ENCODE peak calls at places on chromosomes 16 and 17, in four cellular contexts. One of them, this sample, is unnamed.
A peak's percentile ranks its signal among the peaks of the same experiment; 100 is the strongest.

GRCh38 chr16:31897283-31897682 is 23.7 kb downstream of the ZNF267 start:
- DNase-seq in SK-N-SH: no peak
- DNase-seq in uterus: no peak
- DNase-seq in Peyer's patch: no peak
- DNase-seq in this sample: no peak

GRCh38 chr16:51556694-51557327 is 405.7 kb upstream of the SALL1 start:
- DNase-seq in SK-N-SH: no peak
- DNase-seq in uterus: peak; percentile 76
- DNase-seq in Peyer's patch: no peak
- DNase-seq in this sample: no peak

GRCh38 chr16:57623251-57624043 is 5.0 kb upstream of the ADGRG1 start:
- DNase-seq in SK-N-SH: no peak
- DNase-seq in uterus: peak; percentile 71
- DNase-seq in Peyer's patch: no peak
- DNase-seq in this sample: no peak

GRCh38 chr17:77141846-77142449 is 1.2 kb downstream of the SEC14L1 start:
- DNase-seq in SK-N-SH: no peak
- DNase-seq in uterus: no peak
- DNase-seq in Peyer's patch: no peak
- DNase-seq in this sample: no peak

GRCh38 chr16:74232831-74233465 is 63.7 kb upstream of the PSMD7 start:
- DNase-seq in SK-N-SH: no peak
- DNase-seq in uterus: no peak
- DNase-seq in Peyer's patch: no peak
- DNase-seq in this sample: no peak

GRCh38 chr17:68509151-68510057 is 2.8 kb upstream of the PRKAR1A start:
- DNase-seq in SK-N-SH: no peak
- DNase-seq in uterus: no peak
- DNase-seq in Peyer's patch: peak; percentile 61
- DNase-seq in this sample: peak; percentile 68

GRCh38 chr17:81315885-81316391 is 20.8 kb upstream of the SLC38A10 start:
- DNase-seq in SK-N-SH: no peak
- DNase-seq in uterus: no peak
- DNase-seq in Peyer's patch: no peak
- DNase-seq in this sample: no peak

GRCh38 chr17:54967621-54968258 is 714 bp downstream of the COX11 start:
- DNase-seq in SK-N-SH: peak; percentile 37
- DNase-seq in uterus: no peak
- DNase-seq in Peyer's patch: peak; percentile 51
- DNase-seq in this sample: no peak

GRCh38 chr16:391885-392335 is 5.1 kb upstream of the NME4 start:
- DNase-seq in SK-N-SH: peak; percentile 82
- DNase-seq in uterus: peak; percentile 58
- DNase-seq in Peyer's patch: peak; percentile 75
- DNase-seq in this sample: no peak

GRCh38 chr16:87057291-87057881 is 259.8 kb downstream of the C16orf95 start:
- DNase-seq in SK-N-SH: peak; percentile 56
- DNase-seq in uterus: no peak
- DNase-seq in Peyer's patch: no peak
- DNase-seq in this sample: no peak

GRCh38 chr16:80585764-80586163 is 45.0 kb downstream of the DYNLRB2 start:
- DNase-seq in SK-N-SH: no peak
- DNase-seq in uterus: no peak
- DNase-seq in Peyer's patch: no peak
- DNase-seq in this sample: no peak

GRCh38 chr17:42422412-42422957 is 571 bp downstream of the CAVIN1 start:
- DNase-seq in SK-N-SH: peak; percentile 64
- DNase-seq in uterus: no peak
- DNase-seq in Peyer's patch: peak; percentile 54
- DNase-seq in this sample: no peak

GRCh38 chr17:28948873-28949184 is 2.5 kb downstream of the PHF12 start:
- DNase-seq in SK-N-SH: no peak
- DNase-seq in uterus: no peak
- DNase-seq in Peyer's patch: no peak
- DNase-seq in this sample: no peak

DNA sequence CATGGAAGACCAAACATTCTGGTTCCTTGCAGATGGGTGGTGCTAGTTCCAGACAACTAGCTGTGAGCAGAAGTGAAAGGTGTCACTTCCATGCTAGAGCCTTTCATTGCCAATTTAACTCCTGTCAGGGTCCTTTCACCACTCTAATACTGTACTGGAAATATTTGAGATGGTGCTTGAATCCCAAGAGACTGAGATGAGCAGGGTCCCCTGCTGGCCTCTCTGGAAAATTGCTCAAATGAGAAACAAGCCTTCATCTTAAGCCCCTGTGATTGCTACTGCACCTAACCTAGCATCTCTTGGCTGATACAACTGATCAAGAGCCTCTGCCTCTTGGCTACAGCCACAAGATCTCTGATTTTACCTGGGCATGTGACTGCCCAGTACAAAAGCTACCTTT is 7.4 kb upstream of the VAC14 start:
- DNase-seq in SK-N-SH: no peak
- DNase-seq in uterus: no peak
- DNase-seq in Peyer's patch: no peak
- DNase-seq in this sample: no peak
- TF ChIP-seq CTCF in SK-N-SH: peak; percentile 25
- TF ChIP-seq CTCF in uterus: no peak
- TF ChIP-seq CTCF in Peyer's patch: no peak
- TF ChIP-seq CTCF in this sample: no peak

GRCh38 chr17:64778102-64778366 is 115.9 kb upstream of the SMURF2 start:
- DNase-seq in SK-N-SH: peak; percentile 41
- DNase-seq in uterus: no peak
- DNase-seq in Peyer's patch: no peak
- DNase-seq in this sample: no peak

GRCh38 chr17:64775701-64776570 is 113.8 kb upstream of the SMURF2 start:
- DNase-seq in SK-N-SH: no peak
- DNase-seq in uterus: no peak
- DNase-seq in Peyer's patch: peak; percentile 44
- DNase-seq in this sample: no peak

GRCh38 chr17:64779344-64780095 is 117.4 kb upstream of the SMURF2 start:
- DNase-seq in SK-N-SH: no peak
- DNase-seq in uterus: no peak
- DNase-seq in Peyer's patch: peak; percentile 47
- DNase-seq in this sample: no peak

GRCh38 chr17:64778367-64779290 is 116.5 kb upstream of the SMURF2 start:
- DNase-seq in SK-N-SH: no peak
- DNase-seq in uterus: peak; percentile 23
- DNase-seq in Peyer's patch: peak; percentile 66
- DNase-seq in this sample: peak; percentile 24

GRCh38 chr17:64777413-64778101 is 115.5 kb upstream of the SMURF2 start:
- DNase-seq in SK-N-SH: peak; percentile 48
- DNase-seq in uterus: peak; percentile 31
- DNase-seq in Peyer's patch: peak; percentile 62
- DNase-seq in this sample: peak; percentile 54
- H3K4me1 ChIP-seq in SK-N-SH: peaks cover 6% of the 10 kb centered on the region
- H3K4me1 ChIP-seq in uterus: no peaks in the 10 kb centered on the region
- H3K4me1 ChIP-seq in Peyer's patch: peaks cover 63% of the 10 kb centered on the region
- H3K4me1 ChIP-seq in this sample: peaks cover 71% of the 10 kb centered on the region

DNA sequence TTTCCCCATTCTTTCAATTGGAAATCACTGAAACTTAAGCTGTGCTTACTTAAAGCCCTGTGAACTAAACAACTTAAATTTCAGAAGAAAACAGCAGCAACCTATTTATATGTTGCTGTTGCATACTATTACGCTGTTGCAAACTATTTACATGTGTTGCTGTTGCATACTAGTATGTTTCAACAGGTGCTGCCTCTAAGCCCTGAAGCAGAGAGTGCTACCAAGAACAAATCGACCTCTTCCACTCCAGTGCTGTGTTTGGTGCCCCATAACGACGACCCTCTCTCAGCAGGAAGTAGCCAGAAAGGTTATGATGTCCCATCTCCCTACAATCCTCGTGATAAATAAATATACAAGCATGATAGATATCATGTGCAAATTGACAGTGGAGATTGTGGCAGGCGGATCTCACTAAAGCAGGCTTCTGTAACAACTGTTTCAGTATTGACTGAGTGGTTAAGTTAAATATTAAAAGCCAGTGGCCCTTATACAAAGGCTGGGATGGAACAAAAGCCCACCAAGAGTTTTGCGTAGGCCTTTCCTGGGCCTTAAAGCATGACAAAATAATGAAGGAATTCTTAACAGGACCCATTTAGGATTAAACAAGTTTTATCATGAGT is 5.7 kb upstream of the SCPEP1 start:
- DNase-seq in SK-N-SH: no peak
- DNase-seq in uterus: no peak
- DNase-seq in Peyer's patch: no peak
- DNase-seq in this sample: no peak
- TF ChIP-seq CTCF in SK-N-SH: no peak
- TF ChIP-seq CTCF in uterus: no peak
- TF ChIP-seq CTCF in Peyer's patch: no peak
- TF ChIP-seq CTCF in this sample: no peak

GRCh38 chr17:44214230-44214494 is 5.3 kb downstream of the UBTF start:
- DNase-seq in SK-N-SH: no peak
- DNase-seq in uterus: no peak
- DNase-seq in Peyer's patch: no peak
- DNase-seq in this sample: no peak
- H3K4me1 ChIP-seq in SK-N-SH: peaks cover 12% of the 10 kb centered on the region
- H3K4me1 ChIP-seq in uterus: peaks cover 16% of the 10 kb centered on the region
- H3K4me1 ChIP-seq in Peyer's patch: peaks cover 39% of the 10 kb centered on the region
- H3K4me1 ChIP-seq in this sample: peaks cover 49% of the 10 kb centered on the region

GRCh38 chr17:74211929-74212261 is 1.5 kb upstream of the TTYH2 start:
- DNase-seq in SK-N-SH: no peak
- DNase-seq in uterus: no peak
- DNase-seq in Peyer's patch: no peak
- DNase-seq in this sample: no peak

GRCh38 chr17:74214642-74215331 is 1.4 kb downstream of the TTYH2 start:
- DNase-seq in SK-N-SH: no peak
- DNase-seq in uterus: no peak
- DNase-seq in Peyer's patch: no peak
- DNase-seq in this sample: peak; percentile 44

GRCh38 chr17:74213897-74214386 is 571 bp downstream of the TTYH2 start:
- DNase-seq in SK-N-SH: no peak
- DNase-seq in uterus: peak; percentile 38
- DNase-seq in Peyer's patch: no peak
- DNase-seq in this sample: peak; percentile 44

GRCh38 chr17:74212262-74212912 is 984 bp upstream of the TTYH2 start:
- DNase-seq in SK-N-SH: no peak
- DNase-seq in uterus: peak; percentile 31
- DNase-seq in Peyer's patch: no peak
- DNase-seq in this sample: peak; percentile 24

GRCh38 chr17:74212913-74213791 is at the start of gene TTYH2:
- DNase-seq in SK-N-SH: peak; percentile 97
- DNase-seq in uterus: peak; percentile 90
- DNase-seq in Peyer's patch: peak; percentile 92
- DNase-seq in this sample: peak; percentile 89
- TF ChIP-seq CTCF in SK-N-SH: peak; percentile 17
- TF ChIP-seq CTCF in uterus: peak; percentile 25
- TF ChIP-seq CTCF in Peyer's patch: no peak
- TF ChIP-seq CTCF in this sample: peak; percentile 22

GRCh38 chr17:19379306-19380075 is 1.2 kb downstream of the MAPK7 start:
- DNase-seq in SK-N-SH: no peak
- DNase-seq in uterus: no peak
- DNase-seq in Peyer's patch: peak; percentile 41
- DNase-seq in this sample: no peak

GRCh38 chr17:19381361-19381740 is 3.1 kb downstream of the MAPK7 start:
- DNase-seq in SK-N-SH: no peak
- DNase-seq in uterus: no peak
- DNase-seq in Peyer's patch: peak; percentile 42
- DNase-seq in this sample: no peak

GRCh38 chr17:19381741-19382444 is 3.6 kb downstream of the MAPK7 start:
- DNase-seq in SK-N-SH: no peak
- DNase-seq in uterus: no peak
- DNase-seq in Peyer's patch: peak; percentile 41
- DNase-seq in this sample: no peak

GRCh38 chr17:19378416-19379293 is at the start of gene MAPK7:
- DNase-seq in SK-N-SH: no peak
- DNase-seq in uterus: no peak
- DNase-seq in Peyer's patch: peak; percentile 57
- DNase-seq in this sample: no peak

GRCh38 chr17:19380551-19381284 is 2.4 kb downstream of the MAPK7 start:
- DNase-seq in SK-N-SH: no peak
- DNase-seq in uterus: peak; percentile 20
- DNase-seq in Peyer's patch: peak; percentile 48
- DNase-seq in this sample: no peak
- H3K4me1 ChIP-seq in SK-N-SH: peaks cover 24% of the 10 kb centered on the region
- H3K4me1 ChIP-seq in uterus: peaks cover 23% of the 10 kb centered on the region
- H3K4me1 ChIP-seq in Peyer's patch: peaks cover 51% of the 10 kb centered on the region
- H3K4me1 ChIP-seq in this sample: peaks cover 56% of the 10 kb centered on the region

GRCh38 chr17:1112875-1113274 is 66.9 kb downstream of the ABR start:
- DNase-seq in SK-N-SH: no peak
- DNase-seq in uterus: no peak
- DNase-seq in Peyer's patch: no peak
- DNase-seq in this sample: no peak
- TF ChIP-seq CTCF in SK-N-SH: no peak
- TF ChIP-seq CTCF in uterus: no peak
- TF ChIP-seq CTCF in Peyer's patch: no peak
- TF ChIP-seq CTCF in this sample: no peak